ENCODE peak calls at places on chromosome 10, in eight cellular contexts. X is SK-MEL-5, L is upper lobe of right lung, D is T-cell, A is iris pigment epithelial cell, Z is activated gamma-delta T cell, V is ACHN, S is NT2/D1. I is an unnamed sample.

GRCh38 chr10:47020491-47020890 is 109.3 kb downstream of the PTPN20 start:
- DNase-seq in V (no peak), X (no peak), Z (no peak), S (no peak), D (no peak), L (peak; percentile 53), A (peak; percentile 16), I (no peak)

GRCh38 chr10:69449841-69450240 is 1.4 kb upstream of the TSPAN15 start:
- DNase-seq in V (peak; percentile 74), S (no peak), D (no peak), A (peak; percentile 55), L (peak; percentile 66), Z (no peak), X (peak; percentile 55), I (peak; percentile 90)

GRCh38 chr10:6230335-6230734 is 27.6 kb downstream of the PFKFB3 start:
- DNase-seq in L (no peak), V (no peak), D (no peak), A (no peak), Z (no peak), S (no peak), X (no peak), I (no peak)

GRCh38 chr10:22986771-22987542 is 59.1 kb downstream of the ARMC3 start:
- DNase-seq in V (peak; percentile 49), D (no peak), L (no peak), A (peak; percentile 35), Z (no peak), X (peak; percentile 66), S (no peak), I (no peak)

GRCh38 chr10:116912162-116912561 is 62.9 kb downstream of the ENO4 start:
- DNase-seq in A (no peak), X (no peak), L (no peak), V (no peak), Z (no peak), S (no peak), D (no peak), I (no peak)

GRCh38 chr10:124450783-124451057 is 885 bp upstream of the NKX1-2 start:
- DNase-seq in S (no peak), V (no peak), X (no peak), L (no peak), A (no peak), D (no peak), Z (no peak), I (no peak)

GRCh38 chr10:49189422-49189821 is 1.2 kb upstream of the TMEM273 start:
- DNase-seq in X (no peak), Z (no peak), A (no peak), S (no peak), V (no peak), L (no peak), D (no peak), I (no peak)

GRCh38 chr10:58701398-58702135 is 188.9 kb downstream of the BICC1 start:
- DNase-seq in A (peak; percentile 90), Z (no peak), V (no peak), S (no peak), L (no peak), D (no peak), X (no peak), I (no peak)

GRCh38 chr10:104028146-104028545 is 57.5 kb downstream of the COL17A1 start:
- DNase-seq in L (no peak), S (no peak), A (peak; percentile 34), Z (no peak), V (peak; percentile 43), D (no peak), X (peak; percentile 72), I (no peak)

GRCh38 chr10:87862644-87863101 is 660 bp downstream of the KLLN start:
- DNase-seq in V (no peak), A (no peak), L (no peak), S (no peak), X (no peak), Z (no peak), D (peak; percentile 80), I (no peak)

GRCh38 chr10:100984670-100985177 is 2.6 kb downstream of the MRPL43 start:
- DNase-seq in D (no peak), X (no peak), A (peak; percentile 29), V (no peak), Z (no peak), S (no peak), L (no peak), I (no peak)

GRCh38 chr10:22321831-22322662 is 1.1 kb downstream of the BMI1 start:
- DNase-seq in L (peak; percentile 74), X (no peak), V (no peak), A (no peak), D (peak; percentile 29), Z (peak; percentile 41), S (no peak), I (no peak)

GRCh38 chr10:68988530-68989316 is at the start of gene KIFBP:
- DNase-seq in A (peak; percentile 99), L (peak; percentile 92), V (peak; percentile 99), S (peak; percentile 94), D (peak; percentile 80), Z (peak; percentile 40), X (peak; percentile 96), I (peak; percentile 97)

GRCh38 chr10:2094171-2094570 is 356.8 kb upstream of the ADARB2 start:
- DNase-seq in S (no peak), D (no peak), X (no peak), Z (no peak), V (no peak), L (no peak), A (no peak), I (no peak)

GRCh38 chr10:112919721-112920120 is 30.3 kb upstream of the TCF7L2 start:
- DNase-seq in V (peak; percentile 74), L (no peak), S (no peak), X (no peak), D (no peak), A (peak; percentile 74), Z (no peak), I (no peak)

GRCh38 chr10:121024905-121025584 is 173.9 kb downstream of the WDR11 start:
- DNase-seq in A (no peak), X (no peak), V (no peak), D (no peak), S (no peak), Z (no peak), L (no peak), I (no peak)

GRCh38 chr10:56537984-56538383 is 176.9 kb upstream of the ZWINT start:
- DNase-seq in Z (no peak), S (peak; percentile 8), A (peak; percentile 55), X (no peak), V (peak; percentile 96), L (no peak), D (no peak), I (no peak)

GRCh38 chr10:117165557-117166419 is 27.7 kb upstream of the VAX1 start:
- DNase-seq in X (peak; percentile 66), Z (no peak), V (peak; percentile 82), L (peak; percentile 75), A (peak; percentile 47), D (no peak), S (peak; percentile 59), I (peak; percentile 33)

GRCh38 chr10:99685232-99686041 is 26.1 kb downstream of the ENTPD7 start:
- DNase-seq in A (peak; percentile 33), D (no peak), X (no peak), L (no peak), V (peak; percentile 59), Z (no peak), S (no peak), I (no peak)

GRCh38 chr10:2037966-2038493 is 300.7 kb upstream of the ADARB2 start:
- DNase-seq in V (peak; percentile 32), S (no peak), Z (no peak), D (no peak), A (no peak), X (no peak), L (no peak), I (no peak)

GRCh38 chr10:121036431-121036830 is 185.3 kb downstream of the WDR11 start:
- DNase-seq in D (no peak), V (no peak), L (no peak), S (peak; percentile 25), X (peak; percentile 49), A (no peak), Z (no peak), I (no peak)

I was measured in SK-N-DZ.